ENCODE peak calls at places on chromosomes 13 and 19, in nine cellular contexts. P is tibial artery, G is heart right ventricle, J is psoas muscle, O is foreskin fibroblast, F is astrocyte of the cerebellum, I is fibroblast of lung, V is AG10803, S is thoracic aorta. C is an unnamed sample.

GRCh38 chr13:74077847-74078246 is 56.4 kb downstream of the KLF12 start:
- DNase-seq in O (no peak), P (no peak), F (no peak), I (no peak), G (no peak), J (no peak), V (peak), S (no peak), C (no peak)

GRCh38 chr13:45623516-45624090 is 8.1 kb upstream of the ERICH6B start:
- DNase-seq in S (no peak), V (peak), O (peak), P (no peak), G (no peak), F (no peak), J (no peak), I (no peak), C (no peak)

GRCh38 chr13:76722782-76723181 is 163.4 kb downstream of the KCTD12 start:
- DNase-seq in G (no peak), P (no peak), F (no peak), V (no peak), I (no peak), S (no peak), J (no peak), O (no peak), C (no peak)

GRCh38 chr19:13899393-13899792 is 6.5 kb downstream of the BRME1 start:
- DNase-seq in J (no peak), P (no peak), I (no peak), F (no peak), O (no peak), G (no peak), V (no peak), S (no peak), C (no peak)

GRCh38 chr19:35750167-35750566 is 1.8 kb downstream of the LIN37 start:
- DNase-seq in F (no peak), J (no peak), G (no peak), S (no peak), O (no peak), V (no peak), P (no peak), I (no peak), C (no peak)

GRCh38 chr13:28545583-28546333 is 50.8 kb upstream of the FLT1 start:
- DNase-seq in I (no peak), S (no peak), O (no peak), G (no peak), V (no peak), J (no peak), P (no peak), F (no peak), C (no peak)

GRCh38 chr19:22617614-22618325 is 16.4 kb upstream of the ZNF492 start:
- DNase-seq in I (no peak), F (no peak), G (peak), P (no peak), S (no peak), J (peak), V (no peak), O (no peak), C (no peak)

GRCh38 chr19:50673118-50673517 is 23.9 kb downstream of the C19orf81 start:
- DNase-seq in O (no peak), I (no peak), F (no peak), V (no peak), G (no peak), S (no peak), P (no peak), J (no peak), C (no peak)

GRCh38 chr19:44050740-44051653 is 839 bp upstream of the ZNF223 start:
- DNase-seq in O (no peak), G (no peak), S (no peak), F (no peak), P (no peak), J (no peak), I (peak), V (peak), C (no peak)

GRCh38 chr13:33494596-33495214 is 209.2 kb upstream of the STARD13 start:
- DNase-seq in J (no peak), V (peak), S (no peak), F (peak), I (peak), P (no peak), G (no peak), O (peak), C (no peak)

GRCh38 chr19:31274964-31275319 is 74.3 kb downstream of the TSHZ3 start:
- DNase-seq in I (no peak), G (no peak), P (no peak), V (no peak), S (no peak), O (no peak), F (no peak), J (no peak), C (no peak)

GRCh38 chr19:18496980-18497256 is 25.0 kb downstream of the ELL start:
- DNase-seq in J (no peak), G (no peak), O (no peak), I (no peak), V (no peak), F (no peak), S (no peak), P (no peak), C (no peak)

GRCh38 chr19:5985098-5985783 is 7.3 kb upstream of the RANBP3 start:
- DNase-seq in F (no peak), O (peak), I (peak), S (no peak), J (no peak), V (peak), G (no peak), P (no peak), C (peak)

GRCh38 chr19:47221890-47222289 is 9.1 kb downstream of the BBC3 start:
- DNase-seq in F (no peak), V (no peak), P (no peak), J (no peak), G (no peak), I (no peak), S (no peak), O (no peak), C (no peak)

GRCh38 chr19:1360818-1361461 is 22.8 kb upstream of the NDUFS7 start:
- DNase-seq in F (peak), S (no peak), P (peak), V (peak), J (peak), I (peak), O (peak), G (peak), C (peak)

GRCh38 chr13:47298506-47298905 is 401.7 kb upstream of the HTR2A start:
- DNase-seq in G (no peak), I (peak), V (no peak), J (no peak), P (no peak), F (no peak), O (peak), S (no peak), C (no peak)

GRCh38 chr13:46487748-46488147 is 65.2 kb upstream of the LRCH1 start:
- DNase-seq in J (no peak), G (no peak), F (no peak), P (no peak), S (no peak), O (no peak), V (no peak), I (no peak), C (no peak)

GRCh38 chr13:95117092-95117491 is 184.2 kb downstream of the ABCC4 start:
- DNase-seq in I (no peak), J (no peak), G (no peak), O (no peak), V (no peak), F (no peak), P (no peak), S (no peak), C (no peak)

GRCh38 chr19:34734601-34735103 is 609 bp downstream of the ZNF181 start:
- DNase-seq in J (no peak), I (no peak), G (no peak), F (no peak), S (no peak), P (no peak), O (no peak), V (no peak), C (no peak)

GRCh38 chr13:36543671-36544070 is 111.4 kb downstream of the CCNA1 start:
- DNase-seq in P (no peak), O (no peak), I (no peak), G (no peak), S (no peak), F (no peak), J (no peak), V (no peak), C (no peak)

GRCh38 chr13:43390101-43390500 is 366.7 kb downstream of the DNAJC15 start:
- DNase-seq in O (peak), J (no peak), I (no peak), S (no peak), P (no peak), F (no peak), V (peak), G (no peak), C (no peak)

GRCh38 chr19:31408460-31409124 is 59.4 kb upstream of the TSHZ3 start:
- DNase-seq in F (peak), G (no peak), S (no peak), J (no peak), O (peak), P (no peak), I (peak), V (peak), C (peak)

GRCh38 chr19:40365613-40366401 is 17.3 kb downstream of the PLD3 start:
- DNase-seq in J (peak), V (peak), P (peak), F (peak), S (no peak), O (peak), I (peak), G (peak), C (no peak)

GRCh38 chr19:7213628-7214328 is 80.4 kb downstream of the INSR start:
- DNase-seq in G (no peak), J (no peak), O (no peak), V (no peak), I (no peak), F (no peak), P (no peak), S (no peak), C (no peak)

DNA sequence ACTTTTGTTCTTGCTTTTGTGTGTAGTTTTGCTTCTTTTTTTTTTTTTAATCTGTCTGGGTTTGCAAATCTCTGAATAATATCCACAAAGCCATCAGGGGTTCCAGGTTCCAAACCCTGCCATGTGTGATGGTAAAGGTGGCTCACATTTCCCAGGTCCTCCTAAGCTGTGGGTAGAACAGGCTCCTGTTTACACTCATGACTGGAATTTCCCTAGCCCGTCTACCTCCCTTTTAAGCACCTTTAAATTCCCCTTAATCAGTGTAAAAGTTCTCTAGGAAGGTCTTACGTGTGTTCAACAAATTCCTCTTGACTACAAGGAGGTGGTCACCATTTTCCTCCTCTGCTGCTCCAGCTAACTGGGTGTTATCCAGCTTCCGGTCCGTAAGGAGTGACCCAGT is 62.8 kb downstream of the EFNB2 start:
- DNase-seq in J (no peak), P (no peak), I (no peak), G (no peak), S (no peak), F (no peak), V (no peak), O (no peak), C (no peak)
- H3K4me3 ChIP-seq in J (no peak), P (no peak), I (peak), G (peak), S (peak), F (no peak), V (peak), O (no peak), C (no peak)

DNA sequence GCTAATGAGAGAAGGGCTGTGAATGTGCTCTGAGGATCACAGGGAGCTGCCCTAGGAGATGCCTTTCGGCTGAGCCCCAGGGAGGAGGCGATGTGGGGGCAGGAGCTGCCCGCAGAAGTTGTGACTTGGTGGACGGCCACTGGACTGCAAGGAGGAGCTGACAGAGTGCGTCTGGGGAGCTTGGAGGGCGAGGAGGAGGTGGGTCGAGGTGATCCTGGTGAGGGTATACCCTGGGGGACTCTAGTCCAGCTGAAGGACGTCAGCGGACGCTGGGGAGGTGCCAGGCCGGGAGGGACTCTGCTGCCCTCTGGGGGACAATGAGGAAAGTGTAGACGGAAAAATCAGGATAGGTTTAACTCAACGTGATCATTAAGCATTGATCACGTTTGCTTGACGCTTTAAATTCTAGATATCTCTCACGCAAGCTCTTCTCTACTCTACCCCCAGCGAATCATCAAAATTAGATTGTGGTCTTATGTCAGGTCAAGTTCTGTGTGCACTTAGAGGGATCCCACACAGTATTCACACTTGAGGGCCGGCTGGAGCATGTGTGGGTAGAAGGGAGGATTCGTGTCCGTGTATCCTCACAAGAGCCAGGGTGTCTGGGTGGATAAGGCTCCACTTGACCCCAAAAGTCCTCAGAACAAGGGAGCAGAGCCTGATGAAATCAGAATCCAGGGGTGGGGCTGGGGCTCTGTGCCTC is 3.3 kb upstream of the CEACAM7 start:
- DNase-seq in F (no peak), V (no peak), I (no peak), O (no peak), P (no peak), J (no peak), G (no peak), S (no peak), C (no peak)
- TF ChIP-seq CTCF in F (peak), V (peak), I (peak), O (peak), P (no peak), J (no peak), G (no peak), S (no peak), C (peak)

GRCh38 chr19:48417436-48417835 is 24.0 kb downstream of the GRIN2D start:
- DNase-seq in O (no peak), J (no peak), G (no peak), S (no peak), V (no peak), F (no peak), I (no peak), P (no peak), C (no peak)

GRCh38 chr19:48415869-48416268 is 22.4 kb downstream of the GRIN2D start:
- DNase-seq in F (no peak), O (no peak), G (no peak), S (no peak), I (no peak), V (no peak), J (no peak), P (no peak), C (no peak)

GRCh38 chr19:48421548-48421947 is 24.2 kb upstream of the GRWD1 start:
- DNase-seq in F (no peak), V (no peak), S (no peak), G (no peak), I (no peak), J (peak), O (no peak), P (no peak), C (no peak)

GRCh38 chr19:48419158-48419920 is 25.9 kb downstream of the GRIN2D start:
- DNase-seq in J (peak), V (peak), G (no peak), O (no peak), I (peak), S (no peak), P (no peak), F (no peak), C (no peak)

DNA sequence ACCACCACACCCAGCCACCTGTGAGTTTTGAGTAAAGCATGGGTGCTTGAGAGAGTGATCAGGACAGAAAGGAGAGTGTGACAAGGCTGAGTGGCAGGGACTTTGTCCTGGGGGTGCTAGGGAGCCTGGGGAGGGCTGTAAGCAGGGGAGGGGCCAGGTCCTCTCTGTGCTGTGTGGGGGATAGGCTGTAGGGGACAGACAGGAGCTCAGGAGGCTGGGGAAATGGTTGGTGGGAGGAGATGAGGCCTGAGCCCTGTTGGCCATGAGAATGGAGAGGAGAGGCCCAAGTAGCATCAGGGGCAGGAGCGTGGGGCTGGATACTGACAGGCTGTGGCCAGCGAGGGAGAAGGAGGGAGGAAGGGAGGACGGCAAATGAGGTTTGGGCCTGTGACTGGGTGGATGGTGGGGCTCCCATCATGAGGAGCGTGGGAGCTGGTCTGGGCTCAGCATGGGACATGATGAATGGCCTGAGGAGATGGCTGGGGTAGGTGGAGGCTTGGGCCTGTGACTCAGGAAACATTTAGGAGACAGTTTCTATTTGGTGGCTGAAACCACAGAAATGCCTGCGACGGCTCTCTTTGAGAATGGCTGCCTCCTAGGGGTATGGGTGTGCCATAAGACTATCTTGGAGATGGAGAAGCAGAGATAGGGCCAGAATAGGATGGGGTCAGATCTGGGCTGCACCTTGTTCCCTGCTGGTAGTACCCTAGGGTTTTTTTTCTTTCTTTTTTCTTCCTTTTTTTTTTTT is 25.0 kb downstream of the GRIN2D start:
- DNase-seq in I (peak), G (no peak), S (no peak), V (peak), P (no peak), F (no peak), J (no peak), O (no peak), C (no peak)
- H3K4me3 ChIP-seq in I (no peak), G (no peak), S (no peak), V (no peak), P (no peak), F (no peak), J (peak), O (no peak), C (no peak)

GRCh38 chr19:45439569-45440258 is 16.0 kb upstream of the ERCC1 start:
- DNase-seq in V (peak), S (peak), I (peak), O (peak), G (peak), J (peak), P (peak), F (no peak), C (no peak)
- TF ChIP-seq CTCF in V (peak), S (peak), I (peak), O (peak), G (peak), J (peak), P (peak), F (peak), C (peak)

GRCh38 chr13:38395505-38395803 is 45.8 kb downstream of the UFM1 start:
- DNase-seq in S (no peak), F (no peak), J (no peak), O (no peak), V (no peak), G (no peak), P (no peak), I (peak), C (no peak)
- H3K4me3 ChIP-seq in S (no peak), F (no peak), J (no peak), O (no peak), V (no peak), G (no peak), P (no peak), I (no peak), C (no peak)

DNA sequence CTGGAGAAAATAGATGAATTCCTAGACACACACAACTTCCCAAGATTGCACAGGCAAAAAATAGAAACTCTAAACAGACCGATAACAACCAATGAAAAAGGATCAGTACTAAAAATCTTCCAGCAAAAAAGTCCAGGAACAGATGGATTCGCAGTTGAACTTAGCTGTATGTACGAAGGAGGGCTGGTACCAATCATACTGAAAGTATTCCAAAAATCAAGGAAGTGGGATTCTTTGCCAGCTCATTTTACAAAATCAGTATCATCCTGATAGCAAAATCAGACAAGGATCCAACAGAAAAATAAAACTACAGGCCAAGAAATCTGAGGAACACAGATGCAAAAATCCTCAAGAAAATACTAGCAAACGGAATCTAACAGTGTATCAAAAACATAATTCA is 6.5 kb upstream of the LILRB2 start:
- DNase-seq in F (no peak), O (peak), J (no peak), V (peak), S (no peak), I (peak), G (no peak), P (no peak), C (peak)
- TF ChIP-seq CTCF in F (no peak), O (no peak), J (no peak), V (no peak), S (no peak), I (no peak), G (no peak), P (no peak), C (no peak)

DNA sequence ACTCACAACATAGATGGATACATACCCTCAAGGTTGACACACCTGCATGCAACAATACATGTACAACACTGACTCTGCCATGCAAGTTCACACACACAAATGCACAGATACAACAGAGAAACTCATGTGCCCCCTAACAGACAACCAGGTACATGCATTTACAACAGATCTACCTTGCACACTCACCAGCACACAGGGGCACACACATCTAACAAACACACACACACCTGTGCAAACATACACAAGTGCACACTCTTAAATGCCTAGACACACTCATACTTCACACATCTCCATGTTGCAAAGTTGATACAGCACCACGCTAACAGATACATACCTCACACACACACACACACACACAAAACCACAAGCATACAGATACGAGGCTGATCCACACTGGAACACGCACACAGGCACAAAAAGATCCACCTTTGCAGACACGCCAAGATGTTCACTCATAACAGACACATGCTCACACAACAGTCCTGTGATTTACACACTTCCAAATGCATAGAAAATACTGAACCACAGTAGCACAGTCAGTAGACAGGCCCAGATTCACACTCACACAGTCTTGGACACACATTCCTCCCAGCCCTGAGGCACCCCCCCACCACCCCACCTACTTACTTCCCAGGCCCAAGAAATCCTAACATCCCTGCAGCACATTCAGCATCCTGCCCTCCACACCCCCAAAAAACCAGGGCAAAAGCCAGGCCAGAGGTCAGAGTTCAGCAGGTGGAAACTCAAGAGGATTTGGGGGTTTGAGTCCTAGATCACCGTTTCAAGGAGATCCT is 1.4 kb downstream of the LRFN1 start:
- DNase-seq in O (no peak), I (no peak), V (no peak), J (no peak), P (no peak), G (no peak), F (no peak), S (no peak), C (no peak)
- H3K4me3 ChIP-seq in O (no peak), I (no peak), V (no peak), J (no peak), P (no peak), G (no peak), F (peak), S (no peak), C (no peak)